ENCODE peak calls at places on chromosomes 7 and 10, in five cellular contexts. B is bronchial epithelial cell, Q is fibroblast of mammary gland, L is stomach, Z is sigmoid colon. E is an unnamed sample.

GRCh38 chr10:119502214-119502613 is 40.3 kb downstream of the RGS10 start:
- DNase-seq in L (peak), B (no peak), Q (no peak), Z (no peak), E (no peak)

GRCh38 chr10:62264126-62264525 is 4.5 kb downstream of the RTKN2 start:
- DNase-seq in L (no peak), Q (no peak), Z (no peak), B (no peak), E (no peak)

GRCh38 chr7:66505531-66506451 is 122.9 kb upstream of the KCTD7 start:
- DNase-seq in B (no peak), Z (peak), Q (peak), L (peak), E (peak)

GRCh38 chr10:73456187-73456890 is 23.0 kb upstream of the MSS51 start:
- DNase-seq in L (no peak), Z (no peak), Q (no peak), B (no peak), E (no peak)

GRCh38 chr7:137717811-137718271 is 128.9 kb downstream of the DGKI start:
- DNase-seq in L (no peak), Z (no peak), B (peak), Q (peak), E (peak)

GRCh38 chr10:1462521-1462920 is 274.8 kb downstream of the ADARB2 start:
- DNase-seq in Q (no peak), L (no peak), Z (no peak), B (no peak), E (no peak)

GRCh38 chr7:30276203-30276900 is 8.0 kb upstream of the ZNRF2 start:
- DNase-seq in Q (peak), B (peak), L (peak), Z (no peak), E (peak)

GRCh38 chr7:30556854-30557644 is 37.6 kb upstream of the GARS1 start:
- DNase-seq in L (no peak), Q (peak), B (peak), Z (no peak), E (peak)

GRCh38 chr7:112584290-112584689 is 103.5 kb downstream of the LSMEM1 start:
- DNase-seq in Q (no peak), B (peak), L (no peak), Z (no peak), E (peak)

GRCh38 chr7:132109768-132110167 is 466.5 kb downstream of the PLXNA4 start:
- DNase-seq in B (peak), Z (no peak), L (no peak), Q (no peak), E (peak)

GRCh38 chr7:112022128-112022527 is 184.1 kb downstream of the DOCK4 start:
- DNase-seq in Q (no peak), L (no peak), B (no peak), Z (no peak), E (no peak)

GRCh38 chr10:92290837-92291609 is at the start of the genes CPEB3 and MARCHF5:
- DNase-seq in Q (peak), Z (peak), B (peak), L (peak), E (peak)
- TF ChIP-seq CTCF in Q (peak), Z (peak), B (peak), L (peak), E (peak)

GRCh38 chr10:29692121-29692539 is 57.4 kb upstream of the SVIL start:
- DNase-seq in B (peak), Q (peak), Z (no peak), L (no peak), E (peak)
- H3K4me3 ChIP-seq in B (no peak), Q (peak), Z (no peak), L (no peak), E (no peak)

DNA sequence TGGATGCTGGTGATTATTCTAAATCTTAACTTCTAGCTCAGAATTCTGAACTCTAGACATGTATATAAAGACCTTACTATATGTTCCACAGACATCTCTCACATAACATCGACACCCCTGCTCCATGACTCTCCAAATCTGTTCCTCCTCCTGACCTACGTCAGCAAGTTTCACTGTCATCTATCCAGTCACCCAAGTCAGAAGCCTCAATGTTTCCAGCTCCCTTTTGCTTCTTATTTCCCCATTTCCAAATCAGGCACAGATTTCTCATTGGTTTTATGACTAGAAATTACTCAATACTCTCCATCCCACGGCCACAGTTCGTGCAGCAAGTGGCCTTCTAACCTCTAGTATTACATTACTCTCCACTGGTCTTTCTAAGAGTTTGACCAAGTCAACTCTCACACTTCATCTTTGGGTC is 28.5 kb downstream of the EPC1 start:
- DNase-seq in L (no peak), Q (peak), Z (no peak), B (no peak), E (no peak)
- TF ChIP-seq CTCF in L (no peak), Q (no peak), Z (no peak), B (no peak), E (no peak)

GRCh38 chr10:93995182-93995581 is 1.5 kb downstream of the PLCE1 start:
- DNase-seq in Z (no peak), Q (no peak), B (no peak), L (no peak), E (no peak)
- H3K4me3 ChIP-seq in Z (peak), Q (no peak), B (no peak), L (peak), E (no peak)

DNA sequence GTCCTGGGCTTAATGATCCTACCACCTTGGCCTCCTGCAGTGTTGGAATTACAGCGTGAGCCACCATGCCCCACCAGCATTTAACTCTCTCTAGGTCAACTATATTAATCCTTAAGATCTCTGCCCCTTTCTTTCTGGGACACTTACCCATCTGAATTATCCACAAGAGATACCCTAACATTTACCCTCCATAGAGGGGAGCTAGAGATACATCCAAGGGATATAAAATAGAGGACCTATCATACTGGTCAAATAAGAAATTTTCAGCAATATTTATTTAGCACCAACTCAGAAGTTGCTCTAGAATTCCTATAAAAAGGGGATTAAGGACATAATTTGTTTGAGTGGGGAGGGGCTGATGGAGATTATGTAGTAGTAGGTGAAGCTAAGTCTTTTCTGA is 96.5 kb downstream of the OTUD1 start:
- DNase-seq in Q (no peak), Z (no peak), L (no peak), B (peak), E (no peak)
- TF ChIP-seq CTCF in Q (peak), Z (no peak), L (no peak), B (peak), E (peak)

GRCh38 chr10:92876509-92877036 is 28.3 kb downstream of the EXOC6 start:
- DNase-seq in Q (no peak), B (no peak), Z (no peak), L (no peak), E (no peak)
- H3K4me3 ChIP-seq in Q (no peak), B (no peak), Z (no peak), L (no peak), E (no peak)

GRCh38 chr7:128860158-128861073 is 2.2 kb upstream of the ATP6V1F start:
- DNase-seq in B (peak), L (no peak), Q (peak), Z (no peak), E (no peak)
- TF ChIP-seq CTCF in B (peak), L (no peak), Q (peak), Z (no peak), E (peak)

DNA sequence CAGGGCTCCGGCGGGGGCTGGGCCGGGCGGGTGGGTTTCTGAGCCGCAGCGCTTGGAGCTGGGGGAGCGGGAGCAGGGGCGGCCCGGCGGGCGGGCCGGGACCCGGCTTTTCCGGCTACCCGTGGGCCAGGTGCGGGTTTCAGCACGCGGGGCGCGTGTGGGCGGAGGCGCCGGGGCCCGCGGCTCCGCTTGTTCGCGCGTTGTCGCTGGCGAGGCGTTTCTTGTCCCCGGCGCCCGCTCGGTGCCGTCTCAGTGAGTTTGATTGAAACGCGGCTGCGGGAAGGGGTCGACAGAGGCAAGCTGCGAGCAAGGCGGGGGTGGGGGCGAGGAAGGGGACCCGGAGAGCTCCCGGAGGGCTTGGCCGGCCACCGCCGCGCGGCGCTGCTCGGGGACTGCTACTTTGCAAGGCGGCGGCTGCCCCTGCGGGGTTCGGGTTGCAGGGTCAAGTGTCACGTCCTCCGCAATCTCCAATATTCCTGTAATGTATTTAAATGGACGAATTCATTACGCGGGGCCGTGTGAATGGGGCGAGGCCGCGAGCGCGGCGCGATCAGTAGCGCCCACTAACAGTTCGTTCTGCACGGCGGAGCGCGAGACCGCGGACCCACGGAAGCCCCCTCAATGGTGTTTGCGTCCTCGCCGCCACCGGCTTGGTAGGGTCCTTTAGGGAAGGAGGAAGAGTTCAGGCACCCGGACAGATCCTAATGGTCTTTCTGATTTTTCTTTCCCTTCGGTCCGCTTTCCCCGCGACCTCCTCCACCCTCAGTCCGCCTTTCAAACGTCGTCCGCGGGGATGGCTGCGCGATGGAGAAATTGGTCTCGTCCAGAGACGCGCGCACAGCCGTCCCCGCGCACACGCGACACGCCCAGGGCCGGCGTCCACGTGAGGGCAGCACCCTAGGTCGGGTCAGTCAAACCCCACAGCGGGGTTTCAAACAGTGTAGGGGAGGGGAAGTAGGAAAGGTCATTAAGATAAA is 76.9 kb downstream of the INSIG1 start:
- DNase-seq in Z (no peak), L (no peak), Q (no peak), B (no peak), E (no peak)
- H3K4me3 ChIP-seq in Z (no peak), L (peak), Q (no peak), B (no peak), E (no peak)

GRCh38 chr7:92415225-92415624 is 32.1 kb upstream of the GATAD1 start:
- DNase-seq in Z (no peak), L (no peak), Q (no peak), B (no peak), E (peak)
- TF ChIP-seq CTCF in Z (no peak), L (no peak), Q (no peak), B (no peak), E (no peak)

GRCh38 chr7:51158742-51159441 is 157.7 kb downstream of the COBL start:
- DNase-seq in L (no peak), Q (no peak), Z (no peak), B (no peak), E (no peak)
- H3K4me3 ChIP-seq in L (no peak), Q (no peak), Z (no peak), B (no peak), E (no peak)